ENCODE peak calls at places on chromosomes 5 and 9, in four cellular contexts. One of them, this sample, is unnamed.

GRCh38 chr9:17219261-17219660 is 84.4 kb downstream of the CNTLN start:
- DNase-seq in cardiac muscle cell: peak; percentile 23
- DNase-seq in A549: no peak
- DNase-seq in CD4-positive, CD25-positive, alpha-beta regulatory T cell: no peak
- DNase-seq in this sample: no peak

GRCh38 chr9:133955821-133956411 is 36.2 kb downstream of the VAV2 start:
- DNase-seq in cardiac muscle cell: peak; percentile 59
- DNase-seq in A549: no peak
- DNase-seq in CD4-positive, CD25-positive, alpha-beta regulatory T cell: no peak
- DNase-seq in this sample: no peak

GRCh38 chr5:142215915-142216681 is 107.5 kb downstream of the NDFIP1 start:
- DNase-seq in cardiac muscle cell: peak; percentile 98
- DNase-seq in A549: peak; percentile 65
- DNase-seq in CD4-positive, CD25-positive, alpha-beta regulatory T cell: no peak
- DNase-seq in this sample: peak; percentile 98

GRCh38 chr9:133375724-133376654 is at the start of the genes STKLD1 and SURF4:
- DNase-seq in cardiac muscle cell: peak; percentile 99
- DNase-seq in A549: peak; percentile 97
- DNase-seq in CD4-positive, CD25-positive, alpha-beta regulatory T cell: peak; percentile 89
- DNase-seq in this sample: peak; percentile 93

GRCh38 chr5:140336388-140336787 is 10.0 kb downstream of the HBEGF start:
- DNase-seq in cardiac muscle cell: no peak
- DNase-seq in A549: no peak
- DNase-seq in CD4-positive, CD25-positive, alpha-beta regulatory T cell: no peak
- DNase-seq in this sample: no peak

GRCh38 chr9:131739192-131739961 is 499 bp downstream of the RAPGEF1 start:
- DNase-seq in cardiac muscle cell: peak; percentile 37
- DNase-seq in A549: no peak
- DNase-seq in CD4-positive, CD25-positive, alpha-beta regulatory T cell: peak; percentile 22
- DNase-seq in this sample: no peak

GRCh38 chr5:155871623-155872022 is 455.3 kb upstream of the SGCD start:
- DNase-seq in cardiac muscle cell: no peak
- DNase-seq in A549: no peak
- DNase-seq in CD4-positive, CD25-positive, alpha-beta regulatory T cell: no peak
- DNase-seq in this sample: no peak

GRCh38 chr5:124289641-124290201 is 456.7 kb downstream of the ZNF608 start:
- DNase-seq in cardiac muscle cell: no peak
- DNase-seq in A549: no peak
- DNase-seq in CD4-positive, CD25-positive, alpha-beta regulatory T cell: no peak
- DNase-seq in this sample: no peak

GRCh38 chr9:133962341-133962740 is 29.8 kb downstream of the VAV2 start:
- DNase-seq in cardiac muscle cell: no peak
- DNase-seq in A549: no peak
- DNase-seq in CD4-positive, CD25-positive, alpha-beta regulatory T cell: no peak
- DNase-seq in this sample: no peak

GRCh38 chr5:119400248-119400647 is 44.4 kb downstream of the TNFAIP8 start:
- DNase-seq in cardiac muscle cell: no peak
- DNase-seq in A549: peak; percentile 19
- DNase-seq in CD4-positive, CD25-positive, alpha-beta regulatory T cell: no peak
- DNase-seq in this sample: no peak

GRCh38 chr9:82196658-82197057 is 208.1 kb downstream of the SPATA31D1 start:
- DNase-seq in cardiac muscle cell: no peak
- DNase-seq in A549: no peak
- DNase-seq in CD4-positive, CD25-positive, alpha-beta regulatory T cell: no peak
- DNase-seq in this sample: no peak

GRCh38 chr5:135493406-135494180 is 41.4 kb upstream of the TIFAB start:
- DNase-seq in cardiac muscle cell: peak; percentile 84
- DNase-seq in A549: peak; percentile 46
- DNase-seq in CD4-positive, CD25-positive, alpha-beta regulatory T cell: no peak
- DNase-seq in this sample: peak; percentile 91

GRCh38 chr5:140239939-140240700 is 62.8 kb downstream of the PFDN1 start:
- DNase-seq in cardiac muscle cell: peak; percentile 74
- DNase-seq in A549: peak; percentile 76
- DNase-seq in CD4-positive, CD25-positive, alpha-beta regulatory T cell: peak; percentile 10
- DNase-seq in this sample: peak; percentile 66

GRCh38 chr5:169063269-169063919 is 237.5 kb downstream of the SLIT3 start:
- DNase-seq in cardiac muscle cell: no peak
- DNase-seq in A549: no peak
- DNase-seq in CD4-positive, CD25-positive, alpha-beta regulatory T cell: no peak
- DNase-seq in this sample: no peak

GRCh38 chr5:96529559-96529958 is 96.5 kb upstream of the PCSK1 start:
- DNase-seq in cardiac muscle cell: no peak
- DNase-seq in A549: no peak
- DNase-seq in CD4-positive, CD25-positive, alpha-beta regulatory T cell: no peak
- DNase-seq in this sample: no peak

GRCh38 chr5:72648511-72648910 is 141.3 kb upstream of the ZNF366 start:
- DNase-seq in cardiac muscle cell: no peak
- DNase-seq in A549: no peak
- DNase-seq in CD4-positive, CD25-positive, alpha-beta regulatory T cell: no peak
- DNase-seq in this sample: no peak

GRCh38 chr5:131107128-131107527 is 57.9 kb downstream of the HINT1 start:
- DNase-seq in cardiac muscle cell: no peak
- DNase-seq in A549: no peak
- DNase-seq in CD4-positive, CD25-positive, alpha-beta regulatory T cell: no peak
- DNase-seq in this sample: no peak

GRCh38 chr5:127673401-127673800 is 24.5 kb downstream of the CTXN3 start:
- DNase-seq in cardiac muscle cell: no peak
- DNase-seq in A549: peak; percentile 7
- DNase-seq in CD4-positive, CD25-positive, alpha-beta regulatory T cell: no peak
- DNase-seq in this sample: no peak

GRCh38 chr9:655875-656274 is 185.6 kb upstream of the DMRT1 start:
- DNase-seq in cardiac muscle cell: peak; percentile 84
- DNase-seq in A549: no peak
- DNase-seq in CD4-positive, CD25-positive, alpha-beta regulatory T cell: no peak
- DNase-seq in this sample: no peak

GRCh38 chr9:89740722-89741121 is 135.9 kb downstream of the GADD45G start:
- DNase-seq in cardiac muscle cell: no peak
- DNase-seq in A549: no peak
- DNase-seq in CD4-positive, CD25-positive, alpha-beta regulatory T cell: no peak
- DNase-seq in this sample: no peak

GRCh38 chr5:135594416-135594960 is 15.7 kb upstream of the CXCL14 start:
- DNase-seq in cardiac muscle cell: no peak
- DNase-seq in A549: no peak
- DNase-seq in CD4-positive, CD25-positive, alpha-beta regulatory T cell: no peak
- DNase-seq in this sample: no peak

GRCh38 chr5:673140-673836 is 19.9 kb downstream of the TPPP start:
- DNase-seq in cardiac muscle cell: no peak
- DNase-seq in A549: no peak
- DNase-seq in CD4-positive, CD25-positive, alpha-beta regulatory T cell: no peak
- DNase-seq in this sample: no peak

GRCh38 chr5:155080721-155081120 is 67.2 kb downstream of the KIF4B start:
- DNase-seq in cardiac muscle cell: peak; percentile 16
- DNase-seq in A549: no peak
- DNase-seq in CD4-positive, CD25-positive, alpha-beta regulatory T cell: no peak
- DNase-seq in this sample: no peak

GRCh38 chr5:179208706-179209358 is 136.4 kb downstream of the ADAMTS2 start:
- DNase-seq in cardiac muscle cell: no peak
- DNase-seq in A549: no peak
- DNase-seq in CD4-positive, CD25-positive, alpha-beta regulatory T cell: no peak
- DNase-seq in this sample: no peak

GRCh38 chr5:65050826-65051498 is 282.2 kb downstream of the CWC27 start:
- DNase-seq in cardiac muscle cell: peak; percentile 40
- DNase-seq in A549: no peak
- DNase-seq in CD4-positive, CD25-positive, alpha-beta regulatory T cell: no peak
- DNase-seq in this sample: no peak

GRCh38 chr5:173328896-173329369 is 719 bp upstream of the STC2 start:
- DNase-seq in cardiac muscle cell: peak; percentile 63
- DNase-seq in A549: peak; percentile 69
- DNase-seq in CD4-positive, CD25-positive, alpha-beta regulatory T cell: no peak
- DNase-seq in this sample: peak; percentile 80

GRCh38 chr5:10565785-10566506 is 2.1 kb downstream of the ANKRD33B start:
- DNase-seq in cardiac muscle cell: no peak
- DNase-seq in A549: no peak
- DNase-seq in CD4-positive, CD25-positive, alpha-beta regulatory T cell: no peak
- DNase-seq in this sample: no peak

GRCh38 chr5:140175367-140176027 is 509 bp downstream of the CYSTM1 start:
- DNase-seq in cardiac muscle cell: peak; percentile 75
- DNase-seq in A549: peak; percentile 63
- DNase-seq in CD4-positive, CD25-positive, alpha-beta regulatory T cell: peak; percentile 56
- DNase-seq in this sample: peak; percentile 83

GRCh38 chr5:106172681-106173532 is 1497.8 kb downstream of the EFNA5 start:
- DNase-seq in cardiac muscle cell: peak; percentile 25
- DNase-seq in A549: no peak
- DNase-seq in CD4-positive, CD25-positive, alpha-beta regulatory T cell: no peak
- DNase-seq in this sample: peak; percentile 10

GRCh38 chr9:83061036-83061435 is 1.9 kb downstream of the RASEF start:
- DNase-seq in cardiac muscle cell: no peak
- DNase-seq in A549: peak; percentile 70
- DNase-seq in CD4-positive, CD25-positive, alpha-beta regulatory T cell: no peak
- DNase-seq in this sample: no peak

DNA sequence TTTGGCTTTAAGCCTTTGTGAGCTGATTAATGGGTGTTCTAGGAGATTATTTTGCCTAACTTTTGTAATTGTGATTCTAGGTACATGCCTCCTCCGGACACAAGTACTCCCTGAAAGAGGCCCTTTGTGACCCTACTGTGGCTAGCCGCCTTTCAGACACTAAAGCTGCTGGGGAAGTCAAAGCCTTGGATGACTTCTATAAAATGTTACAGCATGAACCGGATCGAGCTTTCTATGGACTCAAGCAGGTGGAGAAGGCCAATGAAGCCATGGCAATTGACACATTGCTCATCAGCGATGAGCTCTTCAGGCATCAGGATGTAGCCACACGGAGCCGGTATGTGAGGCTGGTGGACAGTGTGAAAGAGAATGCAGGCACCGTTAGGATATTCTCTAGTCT is 13.6 kb downstream of the ITGA1 start:
- DNase-seq in cardiac muscle cell: no peak
- DNase-seq in A549: peak; percentile 11
- DNase-seq in CD4-positive, CD25-positive, alpha-beta regulatory T cell: no peak
- DNase-seq in this sample: no peak
- H3K27ac ChIP-seq in cardiac muscle cell: peak overlapping the region; percentile 94
- H3K27ac ChIP-seq in A549: peak overlapping the region; percentile 96
- H3K27ac ChIP-seq in CD4-positive, CD25-positive, alpha-beta regulatory T cell: peak overlapping the region; percentile 29
- H3K27ac ChIP-seq in this sample: peak overlapping the region; percentile 90

GRCh38 chr9:130661461-130662098 is 2.8 kb upstream of the PRDM12 start:
- DNase-seq in cardiac muscle cell: no peak
- DNase-seq in A549: no peak
- DNase-seq in CD4-positive, CD25-positive, alpha-beta regulatory T cell: no peak
- DNase-seq in this sample: no peak
- H3K4me1 ChIP-seq in cardiac muscle cell: peaks cover 4% of the 10 kb centered on the region
- H3K4me1 ChIP-seq in A549: peaks cover 36% of the 10 kb centered on the region
- H3K4me1 ChIP-seq in CD4-positive, CD25-positive, alpha-beta regulatory T cell: peaks cover 58% of the 10 kb centered on the region
- H3K4me1 ChIP-seq in this sample: peaks cover 11% of the 10 kb centered on the region

GRCh38 chr5:25448190-25448621 is 803.4 kb upstream of the CDH10 start:
- DNase-seq in cardiac muscle cell: no peak
- DNase-seq in A549: no peak
- DNase-seq in CD4-positive, CD25-positive, alpha-beta regulatory T cell: no peak
- DNase-seq in this sample: no peak
- H3K27ac ChIP-seq in cardiac muscle cell: peak overlapping the region; percentile 65
- H3K27ac ChIP-seq in A549: no peak overlapping the region
- H3K27ac ChIP-seq in CD4-positive, CD25-positive, alpha-beta regulatory T cell: no peak overlapping the region
- H3K27ac ChIP-seq in this sample: no peak overlapping the region

GRCh38 chr5:143345671-143346440 is 57.6 kb downstream of the NR3C1 start:
- DNase-seq in cardiac muscle cell: no peak
- DNase-seq in A549: no peak
- DNase-seq in CD4-positive, CD25-positive, alpha-beta regulatory T cell: no peak
- DNase-seq in this sample: no peak
- H3K4me1 ChIP-seq in cardiac muscle cell: peaks cover 4% of the 10 kb centered on the region
- H3K4me1 ChIP-seq in A549: peaks cover 82% of the 10 kb centered on the region
- H3K4me1 ChIP-seq in CD4-positive, CD25-positive, alpha-beta regulatory T cell: peaks cover 47% of the 10 kb centered on the region
- H3K4me1 ChIP-seq in this sample: peaks cover 34% of the 10 kb centered on the region

DNA sequence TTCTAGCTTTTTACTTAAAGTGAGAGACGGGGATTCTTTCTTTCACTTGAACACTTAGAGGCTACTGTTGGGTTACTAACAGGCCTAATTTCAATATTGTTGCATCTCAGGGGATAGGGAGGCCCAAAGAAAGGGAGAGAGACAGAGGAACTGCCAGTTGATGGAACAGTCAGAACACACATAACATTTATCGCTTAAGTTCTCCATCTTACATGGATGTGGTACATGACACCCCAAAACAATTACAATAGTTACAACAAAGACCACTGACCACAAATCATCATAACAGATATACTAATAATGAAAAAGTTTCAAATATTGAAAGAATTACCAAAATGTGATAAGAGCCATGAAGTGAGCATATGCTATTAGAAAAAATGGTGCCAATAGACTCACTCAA is 4.3 kb upstream of the RIC1 start:
- DNase-seq in cardiac muscle cell: no peak
- DNase-seq in A549: no peak
- DNase-seq in CD4-positive, CD25-positive, alpha-beta regulatory T cell: no peak
- DNase-seq in this sample: no peak
- H3K27ac ChIP-seq in cardiac muscle cell: no peak overlapping the region
- H3K27ac ChIP-seq in A549: no peak overlapping the region
- H3K27ac ChIP-seq in CD4-positive, CD25-positive, alpha-beta regulatory T cell: peak overlapping the region; percentile 28
- H3K27ac ChIP-seq in this sample: no peak overlapping the region

GRCh38 chr9:110198357-110198756 is 9.6 kb downstream of the C9orf152 start:
- DNase-seq in cardiac muscle cell: no peak
- DNase-seq in A549: no peak
- DNase-seq in CD4-positive, CD25-positive, alpha-beta regulatory T cell: no peak
- DNase-seq in this sample: no peak
- H3K4me1 ChIP-seq in cardiac muscle cell: peaks cover 6% of the 10 kb centered on the region
- H3K4me1 ChIP-seq in A549: peaks cover 24% of the 10 kb centered on the region
- H3K4me1 ChIP-seq in CD4-positive, CD25-positive, alpha-beta regulatory T cell: no peaks in the 10 kb centered on the region
- H3K4me1 ChIP-seq in this sample: peaks cover 15% of the 10 kb centered on the region

DNA sequence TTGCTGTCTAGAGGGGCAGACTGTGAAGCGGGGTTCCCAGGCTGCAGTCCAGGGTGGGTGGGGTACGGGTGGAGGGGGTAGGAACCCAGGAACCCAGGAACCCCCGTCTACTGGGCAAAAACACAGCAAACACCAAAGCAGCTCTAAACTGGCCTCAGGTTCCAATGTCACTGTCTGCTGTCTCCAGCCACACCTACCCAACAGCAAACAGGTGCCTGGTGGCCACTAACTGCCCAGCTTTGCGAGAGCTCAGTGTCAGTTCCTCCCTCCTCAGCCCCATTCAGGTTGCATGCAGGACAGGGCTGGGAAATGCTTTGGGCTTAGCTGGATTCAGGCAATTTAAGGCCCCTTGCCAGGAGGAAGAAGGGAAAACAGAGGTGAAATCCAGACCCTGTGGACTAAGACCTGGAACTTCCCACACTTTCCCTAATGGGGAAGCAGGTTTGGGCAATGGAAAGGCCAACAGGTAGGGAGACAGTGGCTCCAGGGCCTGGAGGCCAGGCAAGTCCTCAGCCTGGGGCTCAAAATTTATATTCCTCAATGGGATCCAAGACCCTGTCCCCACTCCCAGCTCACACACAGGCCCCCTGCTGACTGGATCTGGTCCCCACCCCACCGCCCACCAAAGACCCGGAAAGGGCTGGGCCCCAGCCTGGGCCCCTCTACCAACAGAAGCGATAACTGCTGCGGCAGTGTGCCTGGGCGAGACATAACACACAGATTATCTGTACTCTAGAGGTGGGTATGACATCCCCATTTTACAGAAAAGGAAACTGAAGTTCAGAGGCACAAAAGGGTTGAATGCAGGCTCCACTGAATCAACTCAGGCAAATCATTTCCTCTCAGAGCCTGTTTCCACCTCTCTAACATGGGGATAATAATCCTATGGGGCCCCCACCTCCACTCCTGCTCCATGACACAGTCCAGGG is 3.6 kb downstream of the EEIG1 start:
- DNase-seq in cardiac muscle cell: no peak
- DNase-seq in A549: no peak
- DNase-seq in CD4-positive, CD25-positive, alpha-beta regulatory T cell: no peak
- DNase-seq in this sample: no peak
- H3K27ac ChIP-seq in cardiac muscle cell: peak overlapping the region; percentile 92
- H3K27ac ChIP-seq in A549: peak overlapping the region; percentile 97
- H3K27ac ChIP-seq in CD4-positive, CD25-positive, alpha-beta regulatory T cell: peak overlapping the region; percentile 91
- H3K27ac ChIP-seq in this sample: peak overlapping the region; percentile 45

This sample was measured in SJSA1.